ENCODE peak calls at places on chromosomes 6 and 20, in five cellular contexts. B, A, N, E and H are unnamed samples. For H3K4me1, the result is how much of the 10 kb centered on the place peaks cover.

GRCh38 chr6:25035451-25036435 is 100.0 kb upstream of the RIPOR2 start:
- DNase-seq in A (no peak), N (no peak), E (no peak), B (no peak), H (no peak)

GRCh38 chr6:40409143-40409542 is 178.0 kb downstream of the LRFN2 start:
- DNase-seq in E (no peak), B (no peak), N (no peak), A (no peak), H (no peak)

GRCh38 chr6:81938014-81938761 is 185.7 kb upstream of the TENT5A start:
- DNase-seq in B (no peak), N (no peak), A (no peak), E (peak), H (no peak)

GRCh38 chr6:15287670-15288069 is 41.8 kb downstream of the JARID2 start:
- DNase-seq in A (no peak), E (no peak), N (no peak), B (no peak), H (no peak)

GRCh38 chr6:134398453-134398852 is 80.5 kb upstream of the SGK1 start:
- DNase-seq in B (no peak), E (peak), N (no peak), A (no peak), H (no peak)

GRCh38 chr6:88367248-88367647 is 201.1 kb upstream of the CNR1 start:
- DNase-seq in E (no peak), N (no peak), B (no peak), A (no peak), H (no peak)

GRCh38 chr20:3660262-3661059 is 2.7 kb downstream of the GFRA4 start:
- DNase-seq in A (no peak), N (no peak), E (no peak), B (no peak), H (no peak)

GRCh38 chr6:151007069-151007468 is 141.6 kb downstream of the MTHFD1L start:
- DNase-seq in A (no peak), N (peak), B (no peak), E (no peak), H (no peak)

GRCh38 chr6:138465007-138465645 is 34.2 kb downstream of the NHSL1 start:
- DNase-seq in E (no peak), N (no peak), B (no peak), A (no peak), H (no peak)

GRCh38 chr6:169145476-169145875 is 108.2 kb downstream of the THBS2 start:
- DNase-seq in E (no peak), A (no peak), B (no peak), N (no peak), H (peak)

GRCh38 chr6:149182262-149182661 is 135.2 kb upstream of the TAB2 start:
- DNase-seq in E (no peak), A (no peak), B (no peak), N (no peak), H (no peak)

GRCh38 chr6:87340230-87340629 is 4.4 kb upstream of the C6orf163 start:
- DNase-seq in N (no peak), A (no peak), E (no peak), B (no peak), H (no peak)

GRCh38 chr6:159061805-159062563 is 17.2 kb upstream of the TAGAP start:
- DNase-seq in A (no peak), N (no peak), B (no peak), E (no peak), H (no peak)

GRCh38 chr20:62252342-62252966 is 14.1 kb downstream of the OSBPL2 start:
- DNase-seq in B (no peak), A (no peak), N (no peak), E (no peak), H (no peak)

GRCh38 chr6:37321101-37321500 is 32.7 kb upstream of the RNF8 start:
- DNase-seq in A (no peak), N (no peak), E (no peak), B (no peak), H (no peak)

GRCh38 chr6:650098-650497 is 6.8 kb downstream of the HUS1B start:
- DNase-seq in N (no peak), E (no peak), B (no peak), A (no peak), H (no peak)

GRCh38 chr6:159691133-159691962 is 1.7 kb downstream of the SOD2 start:
- DNase-seq in N (peak), A (no peak), E (peak), B (no peak), H (no peak)

GRCh38 chr6:2245954-2246863 is 804 bp upstream of the GMDS start:
- DNase-seq in A (peak), E (peak), B (peak), N (peak), H (peak)

GRCh38 chr6:13710552-13711383 is 867 bp downstream of the RANBP9 start:
- DNase-seq in A (peak), E (peak), B (peak), N (peak), H (no peak)

GRCh38 chr20:33276303-33277113 is 6.5 kb upstream of the BPIFB1 start:
- DNase-seq in N (no peak), E (no peak), A (no peak), B (no peak), H (no peak)

GRCh38 chr20:46955601-46956556 is 61.2 kb downstream of the EYA2 start:
- DNase-seq in E (no peak), A (no peak), B (no peak), N (no peak), H (no peak)

GRCh38 chr20:10671850-10672578 is 1.8 kb downstream of the JAG1 start:
- DNase-seq in N (peak), A (peak), B (peak), E (peak), H (no peak)

GRCh38 chr6:157150076-157150475 is 173.2 kb downstream of the TMEM242 start:
- DNase-seq in B (no peak), N (no peak), A (no peak), E (no peak), H (no peak)

DNA sequence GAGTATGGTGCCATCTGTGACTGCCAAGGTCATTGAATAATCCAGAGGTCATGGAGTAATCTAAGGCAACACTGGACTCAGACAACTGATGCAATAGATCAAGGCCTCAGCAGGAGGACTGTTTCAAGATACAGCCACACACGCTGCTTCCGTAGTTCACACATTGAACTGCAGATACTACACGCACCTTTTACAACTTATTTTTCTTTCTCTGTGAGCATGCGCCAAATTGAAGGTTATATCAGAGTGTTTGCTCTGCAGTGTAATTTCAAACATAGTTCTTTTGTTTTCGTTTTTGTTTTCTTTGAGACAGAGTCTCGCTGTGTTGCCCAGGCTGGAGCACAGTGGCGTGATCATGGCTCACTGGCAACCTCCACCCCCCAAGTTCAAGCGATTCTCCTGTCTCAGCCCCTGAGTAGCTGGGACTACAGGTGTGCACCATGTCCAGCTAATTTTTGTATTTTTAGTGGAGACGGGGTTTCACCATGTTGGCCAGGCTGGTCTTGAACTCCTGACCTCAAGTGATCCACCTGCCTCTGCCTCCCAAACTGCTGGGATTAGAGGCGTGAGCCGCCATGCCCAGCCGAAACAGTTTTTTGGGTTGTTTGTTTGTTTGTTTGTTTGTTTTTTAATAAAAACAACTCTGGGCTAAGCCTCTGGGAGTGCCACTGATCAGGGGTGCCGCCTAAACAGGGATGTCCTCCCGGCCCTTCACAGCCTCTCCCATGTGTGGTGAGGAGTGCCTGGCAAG is 96.6 kb upstream of the NAA20 start:
- DNase-seq in E (no peak), B (no peak), A (no peak), N (no peak), H (no peak)
- H3K4me1 ChIP-seq in E (under half), B (under half), A (under half), N (under half), H (under half)

GRCh38 chr6:35048631-35049083 is 92.5 kb downstream of the TCP11 start:
- DNase-seq in A (no peak), B (no peak), N (peak), E (peak), H (no peak)
- TF ChIP-seq CTCF in A (no peak), B (no peak), N (peak), E (no peak), H (no peak)

GRCh38 chr6:144343736-144344428 is 58.7 kb downstream of the UTRN start:
- DNase-seq in A (peak), B (no peak), E (peak), N (no peak), H (no peak)
- H3K4me1 ChIP-seq in A (half or more), B (under half), E (under half), N (under half), H (half or more)

GRCh38 chr6:5213851-5214507 is 46.8 kb downstream of the LYRM4 start:
- DNase-seq in B (no peak), A (no peak), N (no peak), E (no peak), H (no peak)
- TF ChIP-seq CTCF in B (no peak), A (no peak), N (no peak), E (no peak), H (no peak)

DNA sequence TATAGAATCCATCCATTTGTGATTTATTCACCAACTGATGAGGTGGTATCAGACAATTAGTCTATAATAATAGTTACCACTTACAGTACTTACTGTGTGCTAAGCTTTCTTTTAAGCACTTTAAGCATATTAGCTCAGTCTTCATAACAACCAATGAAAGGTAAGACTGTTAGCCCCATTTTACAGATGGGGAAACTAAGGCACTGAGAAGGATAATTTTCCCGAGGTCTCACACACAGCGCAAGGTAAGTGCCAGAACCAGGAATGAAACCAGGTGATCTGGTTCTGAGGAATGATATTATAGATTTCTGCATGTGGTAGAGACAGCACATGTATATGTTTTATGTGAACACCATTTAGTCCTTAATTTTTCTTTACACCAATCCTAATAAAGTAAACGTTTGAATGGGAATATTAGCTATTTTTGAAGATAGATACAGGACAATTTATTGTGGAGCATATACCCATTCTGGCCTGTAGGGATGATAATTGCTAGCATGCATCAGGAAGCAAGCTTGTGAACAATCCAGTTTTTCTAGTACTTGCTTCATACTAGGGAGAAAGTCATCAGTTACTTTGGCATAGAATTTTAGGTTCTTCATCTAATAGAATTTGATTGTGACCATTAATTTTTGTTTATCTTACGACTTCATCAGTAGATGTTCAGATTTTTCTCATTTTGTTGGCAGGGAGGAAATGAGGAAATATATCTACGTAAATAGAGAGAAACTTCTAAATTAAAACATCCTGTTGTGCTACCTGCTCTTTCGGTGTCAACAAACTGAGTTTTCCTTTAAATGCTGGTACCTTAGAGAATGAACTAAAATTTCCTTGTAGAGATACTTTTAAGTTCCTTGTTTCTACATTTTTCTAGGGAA is 3.0 kb downstream of the YWHAB start:
- DNase-seq in B (no peak), E (no peak), A (no peak), N (no peak), H (no peak)
- H3K4me1 ChIP-seq in B (under half), E (under half), A (under half), N (under half), H (half or more)

GRCh38 chr20:37693629-37694626 is at the start of gene CTNNBL1:
- DNase-seq in B (peak), E (peak), A (peak), N (peak), H (peak)
- TF ChIP-seq CTCF in B (no peak), E (no peak), A (no peak), N (no peak), H (no peak)

DNA sequence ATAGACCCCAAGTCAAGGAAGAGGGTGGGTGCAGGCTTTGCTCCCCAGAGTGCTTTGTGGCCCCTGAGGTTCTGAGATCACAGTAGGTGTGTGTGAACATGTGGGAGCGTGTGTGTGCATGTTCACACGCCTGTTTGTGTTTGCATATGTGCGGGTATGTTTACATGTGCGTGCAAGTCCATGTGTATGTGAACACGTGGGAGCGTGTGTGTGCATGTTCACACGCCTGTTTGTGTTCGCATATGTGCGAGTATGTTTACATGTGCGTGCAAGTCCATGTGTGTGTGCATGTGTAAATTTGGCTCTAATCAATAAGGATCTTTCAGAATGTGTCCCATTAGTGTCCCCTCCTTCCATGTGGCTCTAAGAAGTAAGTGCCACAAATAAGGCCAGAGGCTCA is 41.4 kb upstream of the PCMTD2 start:
- DNase-seq in B (no peak), A (no peak), E (no peak), N (no peak), H (no peak)
- H3K4me1 ChIP-seq in B (under half), A (under half), E (under half), N (under half), H (under half)

GRCh38 chr20:50138479-50139393 is 14.8 kb downstream of the PEDS1 start:
- DNase-seq in B (no peak), A (no peak), E (no peak), N (no peak), H (no peak)
- TF ChIP-seq CTCF in B (no peak), A (no peak), E (no peak), N (peak), H (no peak)